ENCODE peak calls at places on chromosomes 1 and 21, in five cellular contexts. H is HEK293T, K is IMR-90, L is K562, E is A549. W is an unnamed sample.

GRCh38 chr1:242184955-242185354 is 186.1 kb upstream of the MAP1LC3C start:
- DNase-seq in H (no peak), K (no peak), L (no peak), E (no peak), W (no peak)

GRCh38 chr1:183578846-183579245 is 11.4 kb downstream of the NCF2 start:
- DNase-seq in H (no peak), K (no peak), L (no peak), E (no peak), W (no peak)

GRCh38 chr1:119738100-119738720 is 26.5 kb downstream of the PHGDH start:
- DNase-seq in H (no peak), K (no peak), L (no peak), E (no peak), W (no peak)

GRCh38 chr1:184903111-184903692 is 71.1 kb downstream of the NIBAN1 start:
- DNase-seq in H (no peak), K (no peak), L (no peak), E (no peak), W (no peak)

GRCh38 chr1:84505167-84506001 is 802 bp upstream of the SPATA1 start:
- DNase-seq in H (peak), K (peak), L (peak), E (no peak), W (no peak)

GRCh38 chr1:6962956-6963915 is 178.0 kb downstream of the CAMTA1 start:
- DNase-seq in H (peak), K (no peak), L (peak), E (no peak), W (peak)

GRCh38 chr1:22105611-22106207 is 37.2 kb downstream of the WNT4 start:
- DNase-seq in H (peak), K (peak), L (peak), E (peak), W (no peak)

GRCh38 chr1:51897699-51898031 is 19.1 kb upstream of the NRDC start:
- DNase-seq in H (no peak), K (peak), L (no peak), E (peak), W (no peak)

GRCh38 chr1:208907785-208908184 is 663.6 kb upstream of the PLXNA2 start:
- DNase-seq in H (no peak), K (no peak), L (no peak), E (no peak), W (no peak)

GRCh38 chr1:151693057-151693651 is 23.4 kb downstream of the CELF3 start:
- DNase-seq in H (peak), K (peak), L (peak), E (peak), W (no peak)

DNA sequence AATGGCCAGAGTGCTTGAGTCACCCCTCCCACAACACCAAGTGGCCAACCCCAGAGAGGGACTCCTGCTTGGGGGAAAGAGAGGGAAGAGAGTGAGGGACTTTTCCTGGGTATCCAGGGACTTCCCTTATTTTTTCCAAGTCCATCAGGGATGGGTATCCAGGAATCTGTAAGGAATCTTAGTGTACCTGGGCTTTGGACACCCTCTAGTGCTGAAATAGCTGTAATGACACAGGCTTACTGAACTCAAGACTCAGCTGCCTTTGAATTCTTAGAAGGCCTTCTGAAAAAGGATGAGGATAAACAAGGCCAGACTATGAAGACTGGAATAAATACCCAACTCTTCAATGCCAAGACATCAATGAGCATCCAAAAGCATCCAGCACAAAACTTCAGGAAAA is 12.0 kb downstream of the TSHB start:
- DNase-seq in H (peak), K (no peak), L (no peak), E (peak), W (no peak)
- TF ChIP-seq BHLHE40 in H (no peak), K (no peak), L (no peak), E (no peak), W (no peak)

GRCh38 chr1:206703647-206704046 is 18.9 kb downstream of the MAPKAPK2 start:
- DNase-seq in H (no peak), K (peak), L (no peak), E (no peak), W (peak)
- TF ChIP-seq BHLHE40 in H (no peak), K (no peak), L (no peak), E (no peak), W (no peak)

GRCh38 chr21:15009964-15010363 is 54.8 kb downstream of the NRIP1 start:
- DNase-seq in H (no peak), K (peak), L (no peak), E (no peak), W (no peak)
- TF ChIP-seq BHLHE40 in H (no peak), K (no peak), L (no peak), E (no peak), W (no peak)

GRCh38 chr1:32337855-32338636 is 2.0 kb upstream of the MARCKSL1 start:
- DNase-seq in H (no peak), K (peak), L (no peak), E (no peak), W (peak)

GRCh38 chr1:32335951-32336867 is at the start of gene MARCKSL1:
- DNase-seq in H (peak), K (peak), L (peak), E (peak), W (no peak)

GRCh38 chr1:32338637-32339145 is 2.7 kb upstream of the MARCKSL1 start:
- DNase-seq in H (no peak), K (no peak), L (no peak), E (no peak), W (no peak)

GRCh38 chr1:32335619-32335950 is 448 bp downstream of the MARCKSL1 start:
- DNase-seq in H (no peak), K (no peak), L (peak), E (no peak), W (no peak)

GRCh38 chr1:32336963-32337675 is 1.1 kb upstream of the MARCKSL1 start:
- DNase-seq in H (no peak), K (peak), L (peak), E (no peak), W (peak)
- TF ChIP-seq BHLHE40 in H (no peak), K (no peak), L (no peak), E (no peak), W (peak)

GRCh38 chr1:100398648-100399047 is 46.3 kb downstream of the CDC14A start:
- DNase-seq in H (no peak), K (no peak), L (peak), E (no peak), W (no peak)

GRCh38 chr1:100404816-100405215 is 52.5 kb downstream of the CDC14A start:
- DNase-seq in H (no peak), K (peak), L (no peak), E (no peak), W (no peak)

GRCh38 chr1:100397681-100398080 is 45.4 kb downstream of the CDC14A start:
- DNase-seq in H (no peak), K (no peak), L (no peak), E (no peak), W (no peak)

GRCh38 chr1:100396651-100397050 is 44.3 kb downstream of the CDC14A start:
- DNase-seq in H (no peak), K (no peak), L (no peak), E (no peak), W (no peak)

GRCh38 chr1:100400332-100400933 is 48.1 kb downstream of the CDC14A start:
- DNase-seq in H (no peak), K (no peak), L (peak), E (no peak), W (no peak)
- TF ChIP-seq BHLHE40 in H (no peak), K (no peak), L (no peak), E (no peak), W (no peak)

DNA sequence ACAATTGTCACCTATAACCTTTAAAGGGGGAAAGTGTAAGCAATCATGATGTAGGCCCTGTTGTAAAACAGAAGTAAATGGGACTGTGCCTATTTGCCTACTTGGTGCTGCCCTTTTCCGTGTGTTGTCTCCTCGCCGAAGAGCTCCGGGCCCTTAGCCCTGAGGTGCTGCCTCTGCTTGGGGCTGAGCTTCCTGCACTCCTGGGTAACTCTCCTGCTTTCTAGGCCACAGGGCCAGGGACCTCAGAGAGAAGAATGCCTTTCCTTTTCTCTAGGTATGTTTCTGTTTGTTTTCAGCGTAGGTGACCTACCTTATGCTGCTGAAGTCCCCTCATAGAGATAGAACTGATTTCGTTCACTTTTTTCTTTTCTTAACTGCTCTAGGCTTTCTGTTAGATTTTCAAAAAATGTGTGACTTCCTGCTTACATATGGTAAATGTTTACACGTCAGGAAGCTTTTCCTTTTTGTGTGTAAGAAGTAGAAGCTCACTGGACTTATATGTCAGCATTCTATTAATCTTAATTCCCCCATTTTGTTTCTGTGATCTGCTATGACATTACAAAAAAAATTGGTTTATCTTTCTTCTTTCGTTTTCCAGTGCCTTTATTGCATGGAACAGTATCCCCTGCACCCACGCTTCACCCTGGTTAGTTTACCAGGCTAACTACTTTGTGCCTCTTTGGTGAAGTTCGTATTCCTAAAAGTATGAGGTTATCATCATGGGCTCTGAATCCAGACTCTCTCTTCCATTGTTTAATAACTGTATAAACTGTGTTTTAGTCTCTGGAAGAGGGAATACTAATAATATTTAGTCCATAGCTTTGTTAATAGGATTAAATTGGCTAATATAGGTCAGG is 61.7 kb downstream of the ITSN1 start:
- DNase-seq in H (no peak), K (peak), L (no peak), E (no peak), W (no peak)
- TF ChIP-seq BHLHE40 in H (no peak), K (no peak), L (no peak), E (no peak), W (no peak)

GRCh38 chr1:226349801-226350503 is 41.0 kb upstream of the LIN9 start:
- DNase-seq in H (no peak), K (no peak), L (peak), E (no peak), W (no peak)
- TF ChIP-seq BHLHE40 in H (no peak), K (no peak), L (no peak), E (no peak), W (no peak)

DNA sequence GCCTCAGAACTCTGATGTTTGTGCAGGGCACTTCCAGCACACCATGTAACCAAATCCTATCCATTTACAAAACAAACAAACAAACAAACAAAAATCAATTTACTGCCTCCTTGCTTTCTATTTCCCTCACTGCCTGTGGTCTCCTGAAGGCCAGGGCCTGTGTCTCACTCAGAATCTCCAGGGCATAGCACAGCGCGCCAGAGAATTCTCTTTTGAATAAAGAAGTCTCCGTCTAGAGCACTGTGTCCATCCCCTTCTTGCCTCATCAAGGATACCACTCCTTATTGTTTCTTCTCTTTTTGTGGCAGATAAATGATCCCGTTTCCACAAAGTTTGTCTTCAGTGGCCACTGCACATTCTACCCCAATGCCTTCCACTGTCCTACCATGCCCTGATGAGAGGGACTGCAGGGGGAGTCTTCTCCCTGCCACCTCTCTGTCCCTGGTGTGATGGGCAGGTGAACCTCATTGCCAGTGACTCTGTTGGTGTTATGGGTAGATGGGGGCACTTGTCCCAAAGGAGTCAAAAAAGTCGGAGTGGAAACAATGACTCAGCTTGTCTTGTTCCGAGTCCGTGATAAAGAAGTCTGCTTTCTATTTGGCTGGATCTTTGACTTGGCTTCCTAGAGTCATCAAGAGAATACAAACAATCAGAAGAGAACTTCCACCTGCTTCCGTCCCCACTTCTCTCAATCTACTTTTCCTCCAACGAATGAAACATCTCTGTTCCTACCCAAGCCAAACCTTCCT is 30.0 kb downstream of the XCL2 start:
- DNase-seq in H (no peak), K (no peak), L (no peak), E (no peak), W (no peak)
- TF ChIP-seq BHLHE40 in H (no peak), K (no peak), L (no peak), E (no peak), W (no peak)

W was measured in GM12878.